ENCODE peak calls at places on chromosome 9, in ten cellular contexts. K, J, G, R, S, B, Q, F, O and Y are unnamed samples.

GRCh38 chr9:109167716-109168115 is 667 bp upstream of the FRRS1L start:
- DNase-seq in K (no peak), Q (no peak), O (no peak), S (no peak), F (no peak), G (no peak), B (no peak), J (no peak), R (no peak), Y (no peak)

GRCh38 chr9:93904649-93905472 is 50.3 kb downstream of the BARX1 start:
- DNase-seq in G (peak; percentile 66), F (no peak), O (no peak), R (no peak), B (no peak), K (no peak), J (no peak), Q (no peak), S (peak; percentile 5), Y (no peak)

GRCh38 chr9:272251-273213 is 57.9 kb downstream of the DOCK8 start:
- DNase-seq in O (peak; percentile 77), R (no peak), J (no peak), F (peak; percentile 64), S (peak; percentile 27), G (no peak), B (peak; percentile 53), K (no peak), Q (no peak), Y (peak; percentile 39)

GRCh38 chr9:134959126-134959970 is 41.6 kb upstream of the FCN1 start:
- DNase-seq in F (no peak), O (no peak), Q (no peak), G (peak; percentile 33), J (no peak), R (no peak), K (no peak), S (no peak), B (no peak), Y (no peak)

GRCh38 chr9:127283917-127284316 is 19.3 kb downstream of the GARNL3 start:
- DNase-seq in J (peak; percentile 41), F (peak; percentile 8), S (no peak), G (no peak), R (no peak), K (no peak), Q (peak; percentile 7), O (no peak), B (no peak), Y (no peak)

GRCh38 chr9:123364241-123364824 is 8.3 kb downstream of the CRB2 start:
- DNase-seq in K (no peak), R (no peak), B (no peak), Q (no peak), F (no peak), O (no peak), J (peak; percentile 47), S (no peak), G (no peak), Y (no peak)

GRCh38 chr9:21078702-21079101 is 960 bp upstream of the IFNB1 start:
- DNase-seq in B (no peak), Q (no peak), R (no peak), K (no peak), S (no peak), F (no peak), G (no peak), J (peak; percentile 13), O (no peak), Y (no peak)

GRCh38 chr9:29322240-29322639 is 1749.0 kb upstream of the C9orf72 start:
- DNase-seq in G (no peak), F (no peak), R (no peak), Q (no peak), K (no peak), B (no peak), S (no peak), O (peak; percentile 52), J (peak; percentile 28), Y (no peak)

GRCh38 chr9:71519098-71519497 is 249.2 kb downstream of the CEMIP2 start:
- DNase-seq in S (no peak), B (no peak), F (no peak), G (no peak), J (no peak), Q (no peak), K (no peak), R (no peak), O (no peak), Y (no peak)

GRCh38 chr9:137474271-137474670 is 15.1 kb upstream of the NSMF start:
- DNase-seq in O (no peak), B (no peak), F (no peak), R (no peak), K (no peak), S (no peak), J (no peak), G (no peak), Q (no peak), Y (no peak)

GRCh38 chr9:120750421-120750820 is 36.2 kb upstream of the MEGF9 start:
- DNase-seq in J (no peak), O (no peak), F (no peak), S (no peak), B (no peak), K (no peak), G (no peak), Q (no peak), R (no peak), Y (no peak)

GRCh38 chr9:137382728-137383452 is 40.1 kb downstream of the EXD3 start:
- DNase-seq in S (no peak), R (no peak), G (peak; percentile 71), J (no peak), F (no peak), Q (no peak), B (no peak), K (no peak), O (no peak), Y (no peak)

GRCh38 chr9:131951905-131952304 is 127.8 kb downstream of the MED27 start:
- DNase-seq in F (no peak), R (no peak), Q (no peak), B (no peak), G (no peak), S (no peak), J (no peak), K (no peak), O (no peak), Y (no peak)

GRCh38 chr9:18636781-18637180 is 162.8 kb downstream of the ADAMTSL1 start:
- DNase-seq in R (no peak), B (no peak), G (no peak), S (no peak), O (no peak), K (no peak), F (no peak), J (no peak), Q (no peak), Y (no peak)

GRCh38 chr9:33734911-33735310 is 60.5 kb upstream of the PRSS3 start:
- DNase-seq in S (no peak), G (no peak), K (no peak), B (no peak), Q (no peak), J (peak; percentile 57), F (no peak), R (no peak), O (no peak), Y (no peak)

GRCh38 chr9:127980706-127981558 is at the start of gene EEIG1:
- DNase-seq in K (peak; percentile 88), F (peak; percentile 97), G (peak; percentile 98), S (peak; percentile 99), O (peak; percentile 97), R (peak; percentile 96), J (peak; percentile 90), Q (peak; percentile 89), B (peak; percentile 97), Y (peak; percentile 96)

GRCh38 chr9:135137398-135137832 is 49.9 kb downstream of the OLFM1 start:
- DNase-seq in J (peak; percentile 64), R (no peak), F (no peak), Q (no peak), S (no peak), O (no peak), K (no peak), G (no peak), B (no peak), Y (no peak)

GRCh38 chr9:33814816-33815215 is 2.1 kb upstream of the UBE2R2 start:
- DNase-seq in K (no peak), O (no peak), F (no peak), J (peak; percentile 53), G (no peak), B (no peak), Q (no peak), S (no peak), R (no peak), Y (no peak)

GRCh38 chr9:90420211-90420610 is 222.4 kb downstream of the DIRAS2 start:
- DNase-seq in J (no peak), R (no peak), F (no peak), O (no peak), Q (no peak), S (no peak), B (no peak), K (no peak), G (no peak), Y (no peak)

GRCh38 chr9:135128035-135128670 is 40.7 kb downstream of the OLFM1 start:
- DNase-seq in R (no peak), G (no peak), J (no peak), B (no peak), Q (no peak), K (no peak), O (no peak), S (no peak), F (no peak), Y (no peak)

GRCh38 chr9:128419061-128419925 is 1.4 kb upstream of the CERCAM start:
- DNase-seq in R (peak; percentile 63), Q (no peak), F (no peak), B (no peak), K (no peak), J (peak; percentile 42), G (no peak), O (no peak), S (no peak), Y (no peak)

GRCh38 chr9:15509931-15510788 is 610 bp downstream of the PSIP1 start:
- DNase-seq in F (peak; percentile 59), J (no peak), R (peak; percentile 17), K (peak; percentile 7), G (no peak), Q (peak; percentile 8), O (peak; percentile 80), S (no peak), B (peak; percentile 42), Y (no peak)

GRCh38 chr9:110126457-110126856 is 81.5 kb downstream of the C9orf152 start:
- DNase-seq in R (no peak), Q (no peak), G (no peak), F (no peak), B (no peak), S (no peak), K (no peak), J (no peak), O (no peak), Y (no peak)

GRCh38 chr9:121292051-121292450 is 24.1 kb downstream of the GSN start:
- DNase-seq in S (no peak), K (no peak), B (no peak), Q (no peak), O (no peak), G (no peak), F (no peak), R (no peak), J (no peak), Y (no peak)

GRCh38 chr9:87381050-87381711 is 116.5 kb upstream of the DAPK1 start:
- DNase-seq in B (no peak), R (no peak), G (no peak), J (peak; percentile 43), Q (no peak), K (no peak), O (no peak), F (no peak), S (no peak), Y (no peak)

GRCh38 chr9:83508072-83508471 is 30.1 kb downstream of the FRMD3 start:
- DNase-seq in S (no peak), O (no peak), F (no peak), R (no peak), K (no peak), G (no peak), J (peak; percentile 37), B (no peak), Q (no peak), Y (no peak)

GRCh38 chr9:127445851-127446719 is 5.1 kb downstream of the RPL12 start:
- DNase-seq in F (no peak), G (no peak), J (peak; percentile 38), O (no peak), R (no peak), K (no peak), S (no peak), Q (no peak), B (no peak), Y (no peak)

GRCh38 chr9:18394847-18395355 is 79.1 kb upstream of the ADAMTSL1 start:
- DNase-seq in O (no peak), B (no peak), R (no peak), Q (no peak), S (no peak), K (no peak), F (no peak), G (no peak), J (no peak), Y (no peak)